ENCODE peak calls at places on chromosomes 3 and 15, in eight cellular contexts. One of them, this sample, is unnamed.

GRCh38 chr3:168801792-168802191 is 706.1 kb upstream of the GOLIM4 start:
- DNase-seq in A549: no peak
- DNase-seq in right lobe of liver: no peak
- DNase-seq in breast epithelium: no peak
- DNase-seq in endothelial cell of umbilical vein: peak; percentile 69
- DNase-seq in body of pancreas: no peak
- DNase-seq in tibial nerve: no peak
- DNase-seq in stomach: no peak
- DNase-seq in this sample: no peak

GRCh38 chr15:62758126-62758951 is 284.2 kb upstream of the TPM1 start:
- DNase-seq in A549: peak; percentile 31
- DNase-seq in right lobe of liver: no peak
- DNase-seq in breast epithelium: peak; percentile 37
- DNase-seq in endothelial cell of umbilical vein: peak; percentile 38
- DNase-seq in body of pancreas: peak; percentile 72
- DNase-seq in tibial nerve: peak; percentile 77
- DNase-seq in stomach: peak; percentile 49
- DNase-seq in this sample: peak; percentile 40

GRCh38 chr3:136559896-136560295 is 192.3 kb downstream of the STAG1 start:
- DNase-seq in A549: no peak
- DNase-seq in right lobe of liver: no peak
- DNase-seq in breast epithelium: no peak
- DNase-seq in endothelial cell of umbilical vein: no peak
- DNase-seq in body of pancreas: no peak
- DNase-seq in tibial nerve: no peak
- DNase-seq in stomach: no peak
- DNase-seq in this sample: no peak

GRCh38 chr3:134034005-134034785 is 4.5 kb upstream of the SLCO2A1 start:
- DNase-seq in A549: no peak
- DNase-seq in right lobe of liver: no peak
- DNase-seq in breast epithelium: no peak
- DNase-seq in endothelial cell of umbilical vein: no peak
- DNase-seq in body of pancreas: no peak
- DNase-seq in tibial nerve: no peak
- DNase-seq in stomach: no peak
- DNase-seq in this sample: no peak

GRCh38 chr15:58249646-58250312 is 111.6 kb downstream of the AQP9 start:
- DNase-seq in A549: no peak
- DNase-seq in right lobe of liver: no peak
- DNase-seq in breast epithelium: no peak
- DNase-seq in endothelial cell of umbilical vein: no peak
- DNase-seq in body of pancreas: no peak
- DNase-seq in tibial nerve: no peak
- DNase-seq in stomach: no peak
- DNase-seq in this sample: no peak

GRCh38 chr3:2354702-2355101 is 256.0 kb downstream of the CNTN4 start:
- DNase-seq in A549: no peak
- DNase-seq in right lobe of liver: no peak
- DNase-seq in breast epithelium: no peak
- DNase-seq in endothelial cell of umbilical vein: no peak
- DNase-seq in body of pancreas: no peak
- DNase-seq in tibial nerve: peak; percentile 15
- DNase-seq in stomach: no peak
- DNase-seq in this sample: no peak

GRCh38 chr15:57150066-57150865 is 226.0 kb upstream of the CGNL1 start:
- DNase-seq in A549: no peak
- DNase-seq in right lobe of liver: no peak
- DNase-seq in breast epithelium: no peak
- DNase-seq in endothelial cell of umbilical vein: peak; percentile 54
- DNase-seq in body of pancreas: no peak
- DNase-seq in tibial nerve: no peak
- DNase-seq in stomach: no peak
- DNase-seq in this sample: no peak

GRCh38 chr3:32184187-32184730 is 54.2 kb upstream of the CMTM8 start:
- DNase-seq in A549: no peak
- DNase-seq in right lobe of liver: no peak
- DNase-seq in breast epithelium: no peak
- DNase-seq in endothelial cell of umbilical vein: no peak
- DNase-seq in body of pancreas: no peak
- DNase-seq in tibial nerve: no peak
- DNase-seq in stomach: no peak
- DNase-seq in this sample: no peak

GRCh38 chr3:186237915-186238314 is 124.1 kb downstream of the DGKG start:
- DNase-seq in A549: no peak
- DNase-seq in right lobe of liver: no peak
- DNase-seq in breast epithelium: no peak
- DNase-seq in endothelial cell of umbilical vein: no peak
- DNase-seq in body of pancreas: no peak
- DNase-seq in tibial nerve: no peak
- DNase-seq in stomach: no peak
- DNase-seq in this sample: no peak

GRCh38 chr3:112688085-112688769 is 47.3 kb upstream of the CCDC80 start:
- DNase-seq in A549: no peak
- DNase-seq in right lobe of liver: no peak
- DNase-seq in breast epithelium: no peak
- DNase-seq in endothelial cell of umbilical vein: no peak
- DNase-seq in body of pancreas: no peak
- DNase-seq in tibial nerve: no peak
- DNase-seq in stomach: no peak
- DNase-seq in this sample: no peak

GRCh38 chr3:128447561-128448013 is 19.1 kb downstream of the DNAJB8 start:
- DNase-seq in A549: no peak
- DNase-seq in right lobe of liver: no peak
- DNase-seq in breast epithelium: no peak
- DNase-seq in endothelial cell of umbilical vein: no peak
- DNase-seq in body of pancreas: no peak
- DNase-seq in tibial nerve: no peak
- DNase-seq in stomach: no peak
- DNase-seq in this sample: no peak

GRCh38 chr15:72339777-72340177 is 19.8 kb upstream of the CELF6 start:
- DNase-seq in A549: peak; percentile 72
- DNase-seq in right lobe of liver: no peak
- DNase-seq in breast epithelium: no peak
- DNase-seq in endothelial cell of umbilical vein: peak; percentile 75
- DNase-seq in body of pancreas: peak; percentile 19
- DNase-seq in tibial nerve: no peak
- DNase-seq in stomach: no peak
- DNase-seq in this sample: no peak

GRCh38 chr3:45055032-45055410 is 28.9 kb downstream of the CLEC3B start:
- DNase-seq in A549: no peak
- DNase-seq in right lobe of liver: no peak
- DNase-seq in breast epithelium: no peak
- DNase-seq in endothelial cell of umbilical vein: peak; percentile 15
- DNase-seq in body of pancreas: no peak
- DNase-seq in tibial nerve: no peak
- DNase-seq in stomach: no peak
- DNase-seq in this sample: no peak

GRCh38 chr15:31489801-31490646 is 163.4 kb downstream of the KLF13 start:
- DNase-seq in A549: peak; percentile 87
- DNase-seq in right lobe of liver: no peak
- DNase-seq in breast epithelium: no peak
- DNase-seq in endothelial cell of umbilical vein: peak; percentile 40
- DNase-seq in body of pancreas: peak; percentile 54
- DNase-seq in tibial nerve: no peak
- DNase-seq in stomach: peak; percentile 60
- DNase-seq in this sample: no peak

GRCh38 chr3:22922317-22922716 is 280.8 kb upstream of the UBE2E2 start:
- DNase-seq in A549: peak; percentile 12
- DNase-seq in right lobe of liver: no peak
- DNase-seq in breast epithelium: no peak
- DNase-seq in endothelial cell of umbilical vein: peak; percentile 6
- DNase-seq in body of pancreas: no peak
- DNase-seq in tibial nerve: no peak
- DNase-seq in stomach: no peak
- DNase-seq in this sample: no peak

GRCh38 chr3:37599186-37599585 is 262.5 kb upstream of the CTDSPL start:
- DNase-seq in A549: no peak
- DNase-seq in right lobe of liver: no peak
- DNase-seq in breast epithelium: no peak
- DNase-seq in endothelial cell of umbilical vein: no peak
- DNase-seq in body of pancreas: no peak
- DNase-seq in tibial nerve: no peak
- DNase-seq in stomach: no peak
- DNase-seq in this sample: peak; percentile 71

GRCh38 chr3:56785499-56785898 is 16.2 kb downstream of the ARHGEF3 start:
- DNase-seq in A549: no peak
- DNase-seq in right lobe of liver: no peak
- DNase-seq in breast epithelium: no peak
- DNase-seq in endothelial cell of umbilical vein: no peak
- DNase-seq in body of pancreas: no peak
- DNase-seq in tibial nerve: no peak
- DNase-seq in stomach: no peak
- DNase-seq in this sample: no peak
- H3K27ac ChIP-seq in A549: peak overlapping the region; percentile 76
- H3K27ac ChIP-seq in right lobe of liver: no peak overlapping the region
- H3K27ac ChIP-seq in breast epithelium: peak overlapping the region; percentile 74
- H3K27ac ChIP-seq in endothelial cell of umbilical vein: no peak overlapping the region
- H3K27ac ChIP-seq in body of pancreas: peak overlapping the region; percentile 85
- H3K27ac ChIP-seq in tibial nerve: peak overlapping the region; percentile 72
- H3K27ac ChIP-seq in stomach: peak overlapping the region; percentile 71
- H3K27ac ChIP-seq in this sample: peak overlapping the region; percentile 76

GRCh38 chr15:44663410-44664272 is at the start of gene SPG11:
- DNase-seq in A549: peak; percentile 77
- DNase-seq in right lobe of liver: peak; percentile 98
- DNase-seq in breast epithelium: peak; percentile 96
- DNase-seq in endothelial cell of umbilical vein: peak; percentile 99
- DNase-seq in body of pancreas: peak; percentile 99
- DNase-seq in tibial nerve: peak; percentile 98
- DNase-seq in stomach: peak; percentile 99
- DNase-seq in this sample: peak; percentile 98
- TF ChIP-seq POLR2A in A549: peak; percentile 94
- TF ChIP-seq POLR2A in right lobe of liver: peak; percentile 96
- TF ChIP-seq POLR2A in breast epithelium: peak; percentile 92
- TF ChIP-seq POLR2A in endothelial cell of umbilical vein: peak; percentile 97
- TF ChIP-seq POLR2A in body of pancreas: peak; percentile 89
- TF ChIP-seq POLR2A in tibial nerve: peak; percentile 87
- TF ChIP-seq POLR2A in stomach: no peak
- TF ChIP-seq POLR2A in this sample: peak; percentile 88

GRCh38 chr3:121836069-121836468 is 1.1 kb downstream of the EAF2 start:
- DNase-seq in A549: no peak
- DNase-seq in right lobe of liver: no peak
- DNase-seq in breast epithelium: no peak
- DNase-seq in endothelial cell of umbilical vein: no peak
- DNase-seq in body of pancreas: no peak
- DNase-seq in tibial nerve: no peak
- DNase-seq in stomach: no peak
- DNase-seq in this sample: no peak

GRCh38 chr3:121839962-121840361 is 5.0 kb downstream of the EAF2 start:
- DNase-seq in A549: no peak
- DNase-seq in right lobe of liver: no peak
- DNase-seq in breast epithelium: no peak
- DNase-seq in endothelial cell of umbilical vein: no peak
- DNase-seq in body of pancreas: no peak
- DNase-seq in tibial nerve: no peak
- DNase-seq in stomach: no peak
- DNase-seq in this sample: no peak

GRCh38 chr3:121834079-121834730 is 655 bp downstream of the IQCB1 start:
- DNase-seq in A549: peak; percentile 16
- DNase-seq in right lobe of liver: no peak
- DNase-seq in breast epithelium: no peak
- DNase-seq in endothelial cell of umbilical vein: peak; percentile 4
- DNase-seq in body of pancreas: peak; percentile 25
- DNase-seq in tibial nerve: peak; percentile 7
- DNase-seq in stomach: no peak
- DNase-seq in this sample: no peak

DNA sequence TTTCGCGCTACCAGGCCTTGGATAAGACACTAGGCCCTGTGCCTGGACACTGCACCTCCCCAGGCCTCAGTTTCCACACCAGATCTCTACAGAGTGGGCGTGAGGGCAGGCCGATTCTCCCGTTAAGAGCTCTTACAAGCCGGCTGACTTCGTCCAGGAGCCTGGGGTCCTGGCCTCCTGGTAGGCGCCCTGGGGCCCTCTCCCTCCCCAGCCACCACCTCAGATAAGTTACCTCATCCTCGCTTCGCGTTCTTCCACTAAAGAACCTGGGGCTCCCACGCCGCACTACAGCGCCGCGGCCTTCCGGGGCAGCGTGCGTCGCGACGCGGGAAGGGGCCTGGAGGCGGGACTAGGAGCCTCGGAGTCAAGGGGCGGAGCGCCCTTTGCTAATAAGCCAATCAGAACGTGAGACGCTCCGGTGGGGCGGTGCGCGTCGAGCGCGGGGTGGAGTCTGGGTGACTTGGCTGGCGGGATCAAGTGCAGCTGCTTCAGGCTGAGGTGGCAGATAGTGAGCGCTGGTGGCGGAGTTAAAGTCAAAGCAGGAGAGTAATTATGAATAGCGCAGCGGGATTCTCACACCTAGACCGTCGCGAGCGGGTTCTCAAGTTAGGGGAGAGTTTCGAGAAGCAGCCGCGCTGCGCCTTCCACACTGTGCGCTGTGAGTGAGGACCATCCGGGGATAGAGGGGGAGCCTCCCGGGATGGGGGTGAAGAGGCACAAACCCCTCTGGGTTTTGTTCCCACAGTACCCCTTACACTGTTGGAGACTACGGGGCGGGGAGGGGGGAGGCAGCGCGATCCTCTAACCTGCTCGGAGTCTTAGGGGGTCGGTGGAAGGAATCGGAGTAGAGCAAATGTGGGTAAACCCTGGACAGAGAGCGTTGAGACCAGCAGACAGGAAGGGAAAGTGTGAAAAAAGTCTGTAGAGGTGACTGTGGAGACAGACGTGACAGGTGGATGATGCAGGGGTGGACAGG is at the start of the genes EAF2 and IQCB1:
- DNase-seq in A549: peak; percentile 97
- DNase-seq in right lobe of liver: peak; percentile 98
- DNase-seq in breast epithelium: peak; percentile 93
- DNase-seq in endothelial cell of umbilical vein: peak; percentile 98
- DNase-seq in body of pancreas: peak; percentile 97
- DNase-seq in tibial nerve: peak; percentile 92
- DNase-seq in stomach: peak; percentile 98
- DNase-seq in this sample: peak; percentile 97
- H3K4me1 ChIP-seq in A549: peaks cover 12% of the 10 kb centered on the region
- H3K4me1 ChIP-seq in right lobe of liver: peaks cover 12% of the 10 kb centered on the region
- H3K4me1 ChIP-seq in breast epithelium: no peaks in the 10 kb centered on the region
- H3K4me1 ChIP-seq in endothelial cell of umbilical vein: peaks cover 8% of the 10 kb centered on the region
- H3K4me1 ChIP-seq in body of pancreas: peaks cover 35% of the 10 kb centered on the region
- H3K4me1 ChIP-seq in tibial nerve: no peaks in the 10 kb centered on the region
- H3K4me1 ChIP-seq in stomach: peaks cover 42% of the 10 kb centered on the region
- H3K4me1 ChIP-seq in this sample: peaks cover 18% of the 10 kb centered on the region

DNA sequence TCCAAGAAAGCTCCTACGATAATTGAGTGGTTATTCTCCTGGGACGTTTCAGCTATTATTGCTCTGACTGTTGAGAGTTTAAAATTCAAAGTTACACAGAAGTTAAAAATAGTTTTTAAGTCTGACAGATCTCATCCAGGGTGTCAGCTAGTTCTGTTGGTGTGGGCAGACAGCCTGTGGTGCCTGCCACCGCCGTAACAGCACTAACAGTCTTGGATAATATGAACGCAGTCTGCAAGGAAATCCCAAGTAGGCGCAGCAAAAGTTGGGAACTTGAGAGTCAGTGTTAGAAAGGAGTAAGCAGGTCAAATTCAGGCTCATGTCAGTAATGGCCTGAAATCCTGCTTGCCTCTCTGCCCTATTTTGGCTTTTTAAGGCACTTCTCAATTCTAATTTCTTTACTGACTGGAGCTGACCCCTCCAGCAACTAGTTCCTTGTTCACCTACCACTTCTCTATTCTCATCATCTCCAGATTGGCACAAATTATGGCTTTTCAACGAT is 1.7 kb downstream of the CRYBG3 start:
- DNase-seq in A549: no peak
- DNase-seq in right lobe of liver: no peak
- DNase-seq in breast epithelium: no peak
- DNase-seq in endothelial cell of umbilical vein: peak; percentile 20
- DNase-seq in body of pancreas: no peak
- DNase-seq in tibial nerve: no peak
- DNase-seq in stomach: no peak
- DNase-seq in this sample: peak; percentile 44
- H3K27ac ChIP-seq in A549: no peak overlapping the region
- H3K27ac ChIP-seq in right lobe of liver: no peak overlapping the region
- H3K27ac ChIP-seq in breast epithelium: no peak overlapping the region
- H3K27ac ChIP-seq in endothelial cell of umbilical vein: no peak overlapping the region
- H3K27ac ChIP-seq in body of pancreas: no peak overlapping the region
- H3K27ac ChIP-seq in tibial nerve: peak overlapping the region; percentile 87
- H3K27ac ChIP-seq in stomach: peak overlapping the region; percentile 91
- H3K27ac ChIP-seq in this sample: peak overlapping the region; percentile 94